ENCODE peak calls at places on chromosomes 3 and 15, in five cellular contexts. R, V, D, N and A are unnamed samples.

GRCh38 chr3:149435936-149436885 is 38.3 kb upstream of the TM4SF4 start:
- DNase-seq in N (no peak), R (no peak), D (no peak), V (no peak), A (no peak)

GRCh38 chr3:188037116-188037718 is 116.7 kb upstream of the LPP start:
- DNase-seq in V (no peak), R (peak; percentile 45), D (no peak), N (peak; percentile 28), A (peak; percentile 55)

GRCh38 chr3:169760479-169760878 is 4.4 kb downstream of the TERC start:
- DNase-seq in V (no peak), D (no peak), R (peak; percentile 53), N (no peak), A (peak; percentile 54)

GRCh38 chr15:29887719-29888118 is 65.5 kb upstream of the TJP1 start:
- DNase-seq in N (no peak), D (no peak), V (no peak), R (peak; percentile 84), A (peak; percentile 66)

GRCh38 chr3:21705769-21706168 is 45.2 kb downstream of the ZNF385D start:
- DNase-seq in D (no peak), R (peak; percentile 69), N (peak; percentile 69), V (peak; percentile 54), A (peak; percentile 73)

GRCh38 chr3:22377421-22377820 is 626.4 kb upstream of the ZNF385D start:
- DNase-seq in R (no peak), V (no peak), N (no peak), D (no peak), A (peak; percentile 51)

GRCh38 chr3:14133876-14134275 is 9.0 kb downstream of the TMEM43 start:
- DNase-seq in D (no peak), V (no peak), R (peak; percentile 16), N (no peak), A (no peak)

GRCh38 chr3:194042947-194043346 is 93.0 kb upstream of the HES1 start:
- DNase-seq in V (no peak), N (no peak), R (peak; percentile 83), D (no peak), A (peak; percentile 13)

GRCh38 chr3:104273046-104273649 is 1093.6 kb upstream of the ALCAM start:
- DNase-seq in N (no peak), R (peak; percentile 53), V (no peak), D (no peak), A (peak; percentile 71)

DNA sequence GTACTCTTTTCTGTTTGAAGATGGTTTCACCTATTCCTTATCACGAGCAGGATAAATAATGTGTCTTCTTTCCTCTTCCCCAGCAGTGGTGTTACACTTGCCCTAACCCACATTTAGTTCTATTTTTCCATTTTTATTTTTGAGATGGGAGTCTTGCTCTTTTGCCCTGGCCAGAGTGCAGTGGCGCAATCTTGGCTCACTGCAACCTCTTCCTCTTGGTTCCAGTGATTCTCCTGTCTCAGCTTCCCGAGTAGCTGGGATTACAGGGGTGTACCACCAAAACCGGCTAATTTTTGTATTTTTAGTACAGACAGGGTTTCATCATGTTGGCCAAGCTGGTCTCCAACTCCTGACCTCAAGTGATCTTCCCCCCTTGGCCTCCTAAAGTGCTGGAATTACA is 372.4 kb downstream of the FOXP1 start:
- DNase-seq in V (peak; percentile 29), N (no peak), R (no peak), D (no peak), A (no peak)
- H3K4me3 ChIP-seq in V (no peak overlapping the region), N (no peak overlapping the region), R (no peak overlapping the region), D (no peak overlapping the region), A (no peak overlapping the region)

DNA sequence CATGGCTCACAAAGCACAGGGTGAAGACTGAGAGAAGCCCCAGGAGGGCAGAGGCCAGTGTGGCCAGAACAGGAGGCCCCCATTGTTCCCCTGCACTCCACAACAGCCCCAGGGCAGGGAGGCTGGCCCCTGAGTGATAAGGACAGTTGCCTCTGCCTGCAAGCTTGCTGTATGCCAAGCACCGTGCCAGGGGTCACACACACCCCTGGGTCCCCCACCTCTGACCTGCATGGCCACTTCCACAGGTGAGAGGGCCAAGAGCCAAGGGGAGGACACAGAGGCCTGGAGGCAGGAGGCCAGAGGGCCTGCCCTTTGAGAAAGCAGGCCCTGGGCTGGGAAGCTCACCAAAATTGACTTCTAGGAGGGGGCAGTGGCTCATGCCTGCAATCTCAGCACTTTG is 23.7 kb downstream of the ATRIP start:
- DNase-seq in R (no peak), D (no peak), N (no peak), V (no peak), A (no peak)
- H3K4me3 ChIP-seq in R (no peak overlapping the region), D (no peak overlapping the region), N (no peak overlapping the region), V (peak overlapping the region; percentile 85), A (no peak overlapping the region)

DNA sequence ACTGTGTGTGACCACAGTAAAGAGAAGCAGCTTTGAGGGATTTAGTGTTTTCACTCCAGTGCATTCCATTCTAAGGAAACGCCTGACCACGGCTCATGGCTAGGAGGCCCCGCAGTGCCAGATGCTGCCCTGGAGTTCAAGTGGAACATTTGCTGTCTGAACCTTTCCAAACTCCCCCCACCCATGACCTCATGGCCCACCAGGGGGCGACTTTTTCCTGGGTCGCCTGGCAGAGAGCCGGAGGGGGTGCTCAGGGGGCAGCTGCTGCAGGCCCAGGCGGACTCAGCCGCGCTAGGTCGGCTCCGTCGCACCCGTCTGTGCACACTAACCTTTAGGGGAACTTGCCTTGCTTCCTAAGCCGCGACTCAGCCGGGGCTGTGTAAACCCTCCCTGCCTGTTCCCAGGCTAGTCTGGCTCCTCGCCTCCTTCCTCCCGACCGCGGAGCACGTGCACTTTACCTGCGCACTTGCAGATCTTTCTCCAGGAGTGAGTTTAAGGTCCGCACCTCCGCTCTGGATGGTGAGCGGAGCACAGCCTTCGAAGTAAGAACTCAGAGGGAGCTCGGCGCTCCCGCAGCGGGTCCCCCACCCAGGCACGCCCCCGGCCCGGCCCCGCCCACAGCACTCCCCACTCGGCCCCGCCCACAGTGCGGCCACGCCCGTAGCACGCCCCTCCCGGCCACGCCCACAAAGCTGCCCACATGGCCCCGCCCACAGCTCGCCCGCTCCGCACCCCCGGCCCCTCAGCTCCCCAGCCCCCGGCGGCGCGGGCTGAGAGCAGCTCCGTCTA is at the start of gene OCA2:
- DNase-seq in V (peak; percentile 53), R (peak; percentile 30), N (no peak), D (peak; percentile 40), A (peak; percentile 12)
- H3K4me3 ChIP-seq in V (peak within 1 kb of the TSS; percentile 54), R (no peak within 1 kb of the TSS), N (no peak within 1 kb of the TSS), D (peak within 1 kb of the TSS; percentile 42), A (no peak within 1 kb of the TSS)

GRCh38 chr3:50625879-50626182 is 8.9 kb downstream of the MAPKAPK3 start:
- DNase-seq in R (no peak), V (no peak), N (no peak), D (no peak), A (no peak)
- H3K4me3 ChIP-seq in R (no peak overlapping the region), V (peak overlapping the region; percentile 32), N (no peak overlapping the region), D (no peak overlapping the region), A (no peak overlapping the region)

GRCh38 chr3:186193534-186194450 is 84.9 kb upstream of the ETV5 start:
- DNase-seq in V (no peak), R (no peak), N (no peak), D (no peak), A (no peak)

GRCh38 chr3:186189492-186189891 is 80.6 kb upstream of the ETV5 start:
- DNase-seq in R (no peak), D (no peak), N (no peak), V (no peak), A (peak; percentile 4)

GRCh38 chr3:186192823-186193222 is 83.9 kb upstream of the ETV5 start:
- DNase-seq in N (no peak), D (no peak), V (no peak), R (no peak), A (no peak)

GRCh38 chr3:186198442-186198841 is 89.6 kb upstream of the ETV5 start:
- DNase-seq in N (no peak), R (no peak), V (no peak), D (no peak), A (no peak)

GRCh38 chr3:186194451-186194811 is 85.5 kb upstream of the ETV5 start:
- DNase-seq in D (no peak), V (no peak), N (no peak), R (no peak), A (no peak)
- H3K4me3 ChIP-seq in D (no peak overlapping the region), V (peak overlapping the region; percentile 49), N (no peak overlapping the region), R (no peak overlapping the region), A (no peak overlapping the region)

DNA sequence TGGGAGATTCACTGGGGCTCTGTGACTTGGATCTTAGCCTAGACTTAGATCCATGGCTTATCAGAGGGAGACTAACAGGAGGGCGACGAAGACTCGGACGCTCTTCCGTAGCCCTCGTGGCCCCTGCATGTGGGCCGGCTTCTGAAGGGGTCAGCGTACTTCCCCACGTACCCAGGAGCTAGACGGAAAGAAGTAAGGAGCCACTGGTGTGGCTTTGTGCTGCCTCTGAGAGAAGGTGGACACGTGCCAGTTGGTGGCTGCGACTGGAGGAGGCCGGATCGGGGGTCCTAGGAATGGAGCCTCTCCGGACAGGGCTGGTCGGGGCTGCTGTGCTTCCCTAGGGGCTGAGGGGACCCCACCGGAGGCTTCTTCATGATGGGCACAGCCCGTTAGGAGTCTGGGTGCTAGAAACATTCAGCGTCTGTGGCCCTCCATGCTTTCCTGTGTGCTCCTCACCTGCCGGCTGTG is 1.0 kb downstream of the NRROS start:
- DNase-seq in R (no peak), D (no peak), V (no peak), N (no peak), A (no peak)
- H3K4me3 ChIP-seq in R (no peak overlapping the region), D (no peak overlapping the region), V (peak overlapping the region; percentile 78), N (peak overlapping the region; percentile 51), A (no peak overlapping the region)

DNA sequence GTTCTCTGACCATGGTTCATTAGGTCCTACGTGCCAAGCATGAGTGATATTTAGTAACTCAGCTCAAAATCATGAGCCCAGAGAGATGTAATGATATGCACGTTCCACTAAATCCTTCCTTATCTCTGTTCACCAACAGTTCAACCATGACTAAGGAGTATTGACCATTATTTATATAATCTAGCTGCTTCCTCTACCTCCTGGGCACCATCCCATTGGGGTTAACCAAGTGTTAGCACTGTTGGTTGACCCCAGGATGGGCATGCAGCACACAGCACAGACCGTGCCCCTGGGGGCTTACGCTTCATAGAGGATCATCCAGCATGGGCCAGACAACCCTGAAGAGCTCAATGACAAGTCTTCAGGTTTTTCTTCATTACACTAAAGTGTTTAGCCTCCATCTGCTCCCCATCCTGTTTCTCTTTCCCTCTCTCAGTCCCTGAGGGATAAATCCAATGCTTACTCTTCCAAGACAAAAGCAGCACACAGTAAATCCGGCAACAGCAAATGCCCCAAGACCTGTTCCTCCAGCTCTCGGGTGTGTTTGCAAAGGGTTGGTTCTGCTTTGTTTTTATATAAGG is 10.4 kb downstream of the FAM174B start:
- DNase-seq in N (no peak), D (no peak), V (no peak), R (no peak), A (peak; percentile 11)
- H3K4me3 ChIP-seq in N (no peak overlapping the region), D (no peak overlapping the region), V (no peak overlapping the region), R (no peak overlapping the region), A (no peak overlapping the region)

GRCh38 chr3:179613807-179614206 is 9.2 kb downstream of the NDUFB5 start:
- DNase-seq in V (no peak), D (no peak), N (no peak), R (peak; percentile 57), A (peak; percentile 70)

GRCh38 chr3:179606534-179607085 is 2.0 kb downstream of the NDUFB5 start:
- DNase-seq in R (no peak), V (no peak), D (no peak), N (no peak), A (peak; percentile 2)

GRCh38 chr3:179604336-179605078 is at the start of the genes MRPL47 and NDUFB5:
- DNase-seq in D (peak; percentile 83), R (peak; percentile 97), V (peak; percentile 93), N (peak; percentile 97), A (peak; percentile 98)

GRCh38 chr3:179610066-179610465 is 5.5 kb downstream of the NDUFB5 start:
- DNase-seq in N (no peak), R (no peak), D (no peak), V (no peak), A (no peak)

GRCh38 chr3:179608931-179609720 is 4.5 kb downstream of the NDUFB5 start:
- DNase-seq in N (no peak), V (no peak), D (no peak), R (no peak), A (no peak)
- H3K4me3 ChIP-seq in N (no peak overlapping the region), V (no peak overlapping the region), D (no peak overlapping the region), R (no peak overlapping the region), A (no peak overlapping the region)